ENCODE peak calls at places on chromosomes 4 and X, in five cellular contexts. V is neural crest cell, W is mucosa of gallbladder, G is WTC11, H is HCEC 1CT. Y is an unnamed sample.

GRCh38 chr4:182089326-182089725 is 153.9 kb upstream of the TENM3 start:
- DNase-seq in H (peak), G (peak), W (peak), V (no peak), Y (no peak)

GRCh38 chr4:161540265-161540664 is 623.5 kb downstream of the FSTL5 start:
- DNase-seq in W (no peak), G (no peak), H (no peak), V (no peak), Y (no peak)

GRCh38 chr4:40693946-40694345 is 55.8 kb upstream of the NSUN7 start:
- DNase-seq in V (no peak), H (no peak), G (no peak), W (no peak), Y (no peak)

GRCh38 chr4:117783716-117784115 is 250.6 kb upstream of the NDST3 start:
- DNase-seq in V (no peak), W (no peak), H (peak), G (no peak), Y (peak)

GRCh38 chr4:104394409-104394813 is 100.3 kb downstream of the CXXC4 start:
- DNase-seq in H (no peak), G (no peak), W (no peak), V (no peak), Y (no peak)

GRCh38 chr4:25312496-25313193 is at the start of gene ZCCHC4:
- DNase-seq in H (peak), W (peak), V (peak), G (peak), Y (peak)

GRCh38 chr4:48578132-48578964 is 88.3 kb downstream of the ZAR1 start:
- DNase-seq in G (peak), H (peak), W (peak), V (peak), Y (peak)

GRCh38 chrX:71366674-71367256 is 608 bp downstream of the TAF1 start:
- DNase-seq in V (no peak), G (peak), H (peak), W (no peak), Y (peak)

GRCh38 chr4:22991576-22991975 is 298.8 kb downstream of the GBA3 start:
- DNase-seq in V (no peak), W (no peak), G (no peak), H (no peak), Y (peak)

GRCh38 chrX:71147496-71148277 is 3.0 kb downstream of the NLGN3 start:
- DNase-seq in G (no peak), W (no peak), H (no peak), V (no peak), Y (no peak)